ENCODE peak calls at places on chromosomes 3 and 15, in four cellular contexts. B is A549, V is HepG2, P is GM12878. Y is an unnamed sample.

GRCh38 chr3:13684350-13684749 is 135.4 kb downstream of the FBLN2 start:
- DNase-seq in B (no peak), V (no peak), P (no peak), Y (no peak)

GRCh38 chr3:174488527-174488926 is 370.6 kb upstream of the NAALADL2 start:
- DNase-seq in B (no peak), V (no peak), P (no peak), Y (no peak)

GRCh38 chr3:165653130-165653778 is 184.0 kb downstream of the BCHE start:
- DNase-seq in B (no peak), V (no peak), P (no peak), Y (no peak)

GRCh38 chr3:81249540-81250029 is 511.9 kb downstream of the GBE1 start:
- DNase-seq in B (peak; percentile 63), V (peak; percentile 97), P (no peak), Y (no peak)

GRCh38 chr15:92494791-92495190 is 101.1 kb downstream of the ST8SIA2 start:
- DNase-seq in B (no peak), V (no peak), P (no peak), Y (no peak)

GRCh38 chr3:156617781-156618180 is 56.6 kb upstream of the TIPARP start:
- DNase-seq in B (no peak), V (no peak), P (no peak), Y (no peak)

GRCh38 chr15:83435202-83435601 is 11.9 kb upstream of the SH3GL3 start:
- DNase-seq in B (no peak), V (no peak), P (no peak), Y (no peak)

GRCh38 chr3:38004415-38005075 is 14.0 kb downstream of the VILL start:
- DNase-seq in B (peak; percentile 76), V (peak; percentile 88), P (no peak), Y (peak; percentile 71)

GRCh38 chr15:40891810-40892448 is 2.3 kb upstream of the VPS18 start:
- DNase-seq in B (peak; percentile 61), V (peak; percentile 40), P (no peak), Y (peak; percentile 64)

GRCh38 chr3:56879453-56880224 is 77.9 kb upstream of the ARHGEF3 start:
- DNase-seq in B (no peak), V (no peak), P (no peak), Y (no peak)

GRCh38 chr3:142913432-142913831 is 24.5 kb upstream of the PCOLCE2 start:
- DNase-seq in B (no peak), V (no peak), P (no peak), Y (no peak)

GRCh38 chr3:5138214-5138981 is 16.3 kb downstream of the ARL8B start:
- DNase-seq in B (no peak), V (peak; percentile 82), P (no peak), Y (no peak)

GRCh38 chr15:63891763-63892123 is 58.0 kb upstream of the HERC1 start:
- DNase-seq in B (no peak), V (no peak), P (no peak), Y (no peak)

GRCh38 chr3:117407317-117407716 is 697.7 kb downstream of the TUSC7 start:
- DNase-seq in B (peak; percentile 37), V (peak; percentile 5), P (no peak), Y (no peak)

GRCh38 chr3:105822171-105823123 is 46.4 kb downstream of the CBLB start:
- DNase-seq in B (no peak), V (no peak), P (no peak), Y (no peak)

GRCh38 chr3:85210540-85210939 is 251.8 kb downstream of the CADM2 start:
- DNase-seq in B (no peak), V (no peak), P (no peak), Y (no peak)

GRCh38 chr3:85208650-85209049 is 249.9 kb downstream of the CADM2 start:
- DNase-seq in B (no peak), V (no peak), P (no peak), Y (no peak)
- TF ChIP-seq EP300 in B (no peak), V (no peak), P (no peak), Y (no peak)

DNA sequence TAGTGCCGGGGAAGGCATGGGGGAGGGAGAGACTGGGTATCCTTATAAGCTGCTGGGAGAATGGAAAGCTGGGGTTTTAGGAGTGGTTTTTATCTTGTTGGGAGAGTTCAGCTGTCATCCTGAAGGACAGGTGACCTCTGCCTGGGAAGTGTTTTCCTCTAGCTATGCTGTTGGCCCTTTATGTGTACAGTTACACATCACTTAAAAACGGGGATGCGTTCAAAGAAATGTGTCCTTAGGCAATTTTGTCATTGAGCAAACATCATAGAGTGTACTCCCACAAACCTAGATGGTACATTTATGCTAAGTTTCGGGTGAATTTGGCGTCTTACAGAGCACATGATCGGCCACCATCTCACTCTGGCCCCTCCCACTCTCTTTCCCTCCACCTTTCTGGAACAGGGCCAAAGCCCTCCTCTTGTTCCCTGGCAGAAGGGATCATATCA is 164.3 kb upstream of the NUDT16 start:
- DNase-seq in B (peak; percentile 52), V (no peak), P (no peak), Y (no peak)
- TF ChIP-seq PBX3 in B (no peak), V (no peak), P (no peak), Y (no peak)

GRCh38 chr3:171175840-171176239 is 149.3 kb upstream of the SLC2A2 start:
- DNase-seq in B (no peak), V (no peak), P (no peak), Y (no peak)
- TF ChIP-seq RAD21 in B (no peak), V (no peak), P (no peak), Y (no peak)

DNA sequence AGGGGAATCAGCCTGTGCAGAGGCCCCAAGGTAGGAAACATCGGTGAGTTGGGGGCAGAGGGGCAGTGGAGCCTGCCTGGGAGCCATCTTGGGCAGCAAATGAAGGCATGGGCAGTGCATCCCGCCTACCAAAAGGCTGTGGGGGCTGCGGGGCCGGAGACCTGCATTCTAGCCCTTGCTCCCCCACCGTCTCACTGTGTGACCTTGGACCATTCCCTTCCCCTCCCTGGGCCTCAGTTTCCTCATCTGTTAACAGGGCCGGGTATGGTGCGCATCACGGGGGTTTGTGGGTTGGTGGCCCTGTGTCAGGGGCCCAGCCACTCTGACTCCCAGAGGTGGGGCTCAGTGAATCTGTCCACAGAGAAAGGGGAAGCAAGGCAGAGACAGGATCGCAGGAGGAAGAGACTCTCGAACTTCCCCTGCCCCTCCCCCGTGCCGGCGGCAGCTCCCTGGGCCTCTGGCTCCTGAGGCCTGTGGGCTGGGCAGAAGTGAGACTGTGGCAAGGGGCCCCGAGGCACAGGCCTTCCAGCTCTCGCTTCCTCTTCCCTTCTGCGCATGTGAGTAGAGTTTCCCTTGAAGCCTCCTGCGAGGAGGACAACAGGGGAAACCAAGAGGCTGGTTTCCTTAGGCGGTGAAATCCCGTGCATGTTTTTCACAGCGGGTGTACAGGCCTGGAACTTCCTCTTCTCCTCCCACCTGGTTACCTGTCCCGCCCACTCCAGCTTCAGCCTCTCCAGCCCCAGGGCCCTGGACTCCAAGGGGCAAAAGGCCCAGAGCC is 42.9 kb downstream of the IDH2 start:
- DNase-seq in B (no peak), V (peak; percentile 31), P (peak; percentile 97), Y (no peak)
- TF ChIP-seq EP300 in B (no peak), V (no peak), P (peak; percentile 90), Y (no peak)

DNA sequence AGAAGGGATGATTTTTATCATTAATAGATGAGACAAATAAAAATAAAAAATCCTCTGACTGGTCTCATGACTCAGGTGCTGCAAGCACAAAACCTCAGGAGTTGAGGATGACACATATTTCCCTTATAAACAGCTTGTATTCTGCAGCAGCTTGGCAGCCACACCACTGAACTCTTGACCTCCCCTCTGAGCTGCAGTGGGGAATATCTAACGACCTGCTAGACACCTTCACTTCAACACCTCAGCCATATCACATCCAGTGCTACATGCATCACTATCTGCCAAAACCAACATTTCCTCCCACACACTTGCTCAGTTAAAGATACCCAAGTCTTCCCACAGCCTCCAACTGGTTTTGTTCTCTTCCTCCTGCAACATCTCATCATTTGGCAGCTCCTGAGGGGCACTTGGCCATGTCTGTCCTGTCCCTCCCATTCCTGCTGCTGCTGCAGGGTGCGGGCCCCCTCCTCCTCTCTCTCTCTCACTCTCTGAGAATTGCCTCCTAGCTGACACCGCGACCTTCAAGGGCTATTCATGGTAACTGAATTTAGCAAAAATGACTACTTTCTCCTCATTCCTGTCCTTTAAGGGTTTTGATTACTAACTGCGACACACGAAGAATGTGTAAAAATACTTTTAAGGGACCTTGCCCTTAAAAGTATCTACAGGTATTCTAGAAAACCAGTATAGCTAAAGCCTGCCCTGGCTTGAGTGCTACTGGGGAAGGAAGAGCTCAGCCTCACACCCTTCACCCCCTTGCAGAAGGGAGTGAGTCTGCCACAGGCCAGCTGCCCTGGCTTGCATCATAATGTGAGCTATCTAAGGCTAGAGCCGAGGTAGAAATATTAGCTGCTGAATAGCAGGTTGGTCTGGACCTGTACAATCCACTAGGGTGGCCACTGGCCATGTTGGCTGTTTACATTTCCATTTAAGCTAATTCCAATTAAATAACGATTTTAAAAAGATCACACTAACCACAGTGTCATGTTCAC is 5.0 kb upstream of the CCR9 start:
- DNase-seq in B (no peak), V (no peak), P (no peak), Y (no peak)
- TF ChIP-seq PBX3 in B (no peak), V (no peak), P (no peak), Y (no peak)

GRCh38 chr3:114453296-114453888 is 159.6 kb downstream of the TIGIT start:
- DNase-seq in B (no peak), V (no peak), P (no peak), Y (no peak)

GRCh38 chr3:114451051-114451451 is 157.2 kb downstream of the TIGIT start:
- DNase-seq in B (no peak), V (no peak), P (no peak), Y (no peak)

GRCh38 chr3:114452176-114452744 is 158.4 kb downstream of the TIGIT start:
- DNase-seq in B (no peak), V (no peak), P (no peak), Y (no peak)

GRCh38 chr3:114450008-114450596 is 156.3 kb downstream of the TIGIT start:
- DNase-seq in B (no peak), V (no peak), P (no peak), Y (no peak)

DNA sequence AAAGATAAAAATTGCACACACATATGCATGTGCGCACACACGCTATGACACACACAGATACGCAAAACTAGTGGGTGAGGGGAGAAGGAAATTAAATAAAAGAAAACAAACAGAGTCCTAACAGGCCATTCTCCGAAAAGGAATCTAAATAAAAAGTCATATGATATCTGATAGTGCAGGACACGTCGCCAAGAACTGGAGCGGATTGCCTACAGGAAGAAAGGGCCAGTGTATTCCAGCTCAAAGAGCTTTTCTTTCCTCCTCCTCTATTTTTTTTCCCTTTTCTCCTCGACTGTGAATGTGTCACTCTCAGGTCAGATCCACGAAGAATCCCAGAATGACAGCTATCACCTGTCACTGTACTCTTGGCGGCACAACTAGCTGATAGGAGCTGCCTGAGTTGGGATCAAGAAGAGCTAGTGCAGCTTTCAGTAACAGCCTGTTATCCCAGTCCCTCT is 157.8 kb downstream of the TIGIT start:
- DNase-seq in B (no peak), V (peak; percentile 3), P (no peak), Y (no peak)
- TF ChIP-seq RAD21 in B (no peak), V (no peak), P (no peak), Y (no peak)

GRCh38 chr15:60405405-60405804 is 7.6 kb upstream of the ANXA2 start:
- DNase-seq in B (no peak), V (no peak), P (no peak), Y (no peak)

GRCh38 chr15:60408438-60409105 is 10.8 kb upstream of the ANXA2 start:
- DNase-seq in B (peak; percentile 92), V (peak; percentile 16), P (no peak), Y (no peak)

GRCh38 chr15:60406513-60407124 is 8.8 kb upstream of the ANXA2 start:
- DNase-seq in B (no peak), V (no peak), P (no peak), Y (no peak)

GRCh38 chr15:60412026-60412425 is 14.2 kb upstream of the ANXA2 start:
- DNase-seq in B (no peak), V (no peak), P (no peak), Y (no peak)

GRCh38 chr15:60407406-60407805 is 9.6 kb upstream of the ANXA2 start:
- DNase-seq in B (peak; percentile 93), V (no peak), P (no peak), Y (no peak)
- TF ChIP-seq EP300 in B (peak; percentile 78), V (no peak), P (no peak), Y (no peak)

GRCh38 chr3:184371570-184372018 is 6.4 kb downstream of the THPO start:
- DNase-seq in B (peak; percentile 83), V (peak; percentile 84), P (no peak), Y (peak; percentile 85)
- TF ChIP-seq PBX3 in B (no peak), V (no peak), P (no peak), Y (peak; percentile 31)